ENCODE peak calls at places on chromosomes 1 and 21, in six cellular contexts. R is hepatocyte, G is Peyer's patch, W is tibial artery, K is cardiac muscle cell, D is astrocyte. N is an unnamed sample. For H3K27me3, the result is how much of the 10 kb centered on the place peaks cover.

GRCh38 chr1:209601809-209602657 is 18.5 kb downstream of the CAMK1G start:
- DNase-seq in G (no peak), R (peak), D (peak), K (peak), W (no peak), N (no peak)

GRCh38 chr1:207423560-207424292 is 30.4 kb upstream of the CR2 start:
- DNase-seq in R (peak), K (no peak), W (no peak), D (no peak), G (peak), N (no peak)

GRCh38 chr1:220887202-220887867 is 8.1 kb downstream of the HLX start:
- DNase-seq in W (no peak), G (no peak), R (peak), D (no peak), K (peak), N (no peak)

GRCh38 chr1:244050835-244051444 is at the start of gene ZBTB18:
- DNase-seq in G (no peak), W (no peak), D (peak), R (peak), K (no peak), N (no peak)

GRCh38 chr1:64898107-64898861 is 68.1 kb downstream of the JAK1 start:
- DNase-seq in W (peak), K (peak), R (peak), D (peak), G (peak), N (no peak)

GRCh38 chr1:202892501-202892900 is 3.6 kb upstream of the RABIF start:
- DNase-seq in G (no peak), W (no peak), K (no peak), R (no peak), D (no peak), N (no peak)

GRCh38 chr1:15382601-15383518 is 26.8 kb upstream of the EFHD2 start:
- DNase-seq in R (no peak), W (no peak), D (no peak), K (no peak), G (no peak), N (no peak)

GRCh38 chr21:25925064-25925463 is 190.3 kb downstream of the GABPA start:
- DNase-seq in D (no peak), R (no peak), W (no peak), G (no peak), K (no peak), N (no peak)

GRCh38 chr1:215749423-215749822 is 182.3 kb downstream of the KCTD3 start:
- DNase-seq in W (no peak), R (no peak), D (peak), G (no peak), K (no peak), N (no peak)

GRCh38 chr21:39340687-39341086 is 8.2 kb downstream of the HMGN1 start:
- DNase-seq in R (no peak), K (no peak), G (no peak), W (no peak), D (no peak), N (no peak)

GRCh38 chr1:246565751-246566127 is 322 bp downstream of the TFB2M start:
- DNase-seq in G (no peak), D (peak), K (no peak), W (no peak), R (no peak), N (no peak)

GRCh38 chr1:219917851-219918466 is 10.4 kb downstream of the SLC30A10 start:
- DNase-seq in D (peak), G (peak), W (no peak), R (peak), K (no peak), N (no peak)

GRCh38 chr1:12745126-12745991 is 641 bp upstream of the CFAP107 start:
- DNase-seq in K (no peak), R (no peak), W (no peak), G (no peak), D (no peak), N (no peak)

GRCh38 chr1:111399792-111400610 is 27.5 kb downstream of the OVGP1 start:
- DNase-seq in D (peak), G (peak), W (no peak), R (peak), K (peak), N (no peak)

GRCh38 chr1:79041666-79042065 is 35.1 kb upstream of the ADGRL4 start:
- DNase-seq in G (no peak), R (no peak), D (peak), W (no peak), K (no peak), N (no peak)

DNA sequence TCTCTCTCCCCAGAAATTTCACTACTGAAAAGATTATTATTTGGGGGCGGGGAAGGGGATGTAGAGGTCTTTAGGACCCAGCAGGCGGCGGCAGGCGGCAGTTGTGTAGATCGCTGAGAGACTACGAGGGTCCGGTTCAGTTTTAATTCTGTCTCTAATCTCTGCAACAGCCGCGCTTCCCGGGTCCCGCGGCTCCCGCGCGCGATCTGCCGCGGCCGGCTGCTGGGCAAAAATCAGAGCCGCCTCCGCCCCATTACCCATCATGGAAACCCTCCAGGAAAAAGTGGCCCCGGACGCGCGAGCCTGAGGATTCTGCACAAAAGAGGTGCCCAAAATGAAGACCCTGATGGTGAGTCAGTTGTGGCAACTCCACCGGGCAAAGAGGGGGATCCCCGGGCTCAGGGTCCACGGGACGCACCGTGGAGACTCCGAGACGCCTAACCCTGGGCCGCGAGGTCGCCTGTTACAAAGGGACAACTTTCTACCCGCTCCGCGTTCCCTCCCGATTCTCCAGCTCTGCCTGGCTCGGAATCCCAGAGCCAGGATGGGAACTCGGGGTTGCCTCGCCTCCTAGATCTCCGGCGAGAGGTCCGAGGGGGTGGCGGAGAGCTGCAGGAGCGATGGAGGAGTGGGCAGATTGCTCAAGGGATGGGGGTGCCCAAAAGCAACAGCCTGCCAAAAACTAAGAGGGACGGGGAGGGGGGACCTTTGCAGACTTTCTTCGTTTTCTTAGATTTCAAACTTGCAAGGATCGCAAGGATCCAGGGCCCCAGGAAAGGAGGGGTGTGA is at the start of gene ST6GALNAC5:
- DNase-seq in D (no peak), W (no peak), G (no peak), R (peak), K (peak), N (peak)
- H3K4me3 ChIP-seq in D (peak), W (peak), G (peak), R (peak), K (peak), N (peak)

DNA sequence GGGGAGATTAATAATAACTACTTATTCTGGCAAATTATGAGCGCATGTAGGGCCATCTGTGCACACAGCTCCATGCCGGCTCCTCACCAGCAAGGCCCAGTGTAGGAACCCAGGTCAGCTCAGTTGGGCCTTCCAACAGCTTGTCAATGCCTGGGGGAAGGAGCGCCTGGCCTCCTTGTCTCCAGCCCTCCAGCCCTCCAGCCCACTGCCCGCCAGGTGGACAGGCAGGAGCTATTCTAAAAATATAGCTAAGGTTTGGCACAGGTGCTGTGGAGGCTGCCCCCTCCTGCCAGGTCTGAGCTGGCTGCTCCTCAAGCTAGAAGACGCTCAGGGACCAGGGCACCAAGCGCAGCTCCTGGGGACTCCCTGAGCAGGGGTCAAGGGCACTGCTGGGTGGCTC is 85.7 kb downstream of the GRIK3 start:
- DNase-seq in G (no peak), K (no peak), R (no peak), W (no peak), D (no peak), N (no peak)
- H3K27me3 ChIP-seq in G (under half), K (under half), R (under half), W (under half), D (under half), N (under half)

GRCh38 chr1:181485276-181486097 is 2.2 kb downstream of the CACNA1E start:
- DNase-seq in R (peak), D (no peak), W (no peak), K (peak), G (no peak), N (no peak)

GRCh38 chr1:181483084-181483559 is at the start of gene CACNA1E:
- DNase-seq in G (no peak), K (no peak), R (no peak), D (no peak), W (no peak), N (no peak)

GRCh38 chr1:181483561-181484291 is 409 bp downstream of the CACNA1E start:
- DNase-seq in G (no peak), D (no peak), R (no peak), K (peak), W (no peak), N (no peak)

GRCh38 chr1:181482001-181482430 is 1.3 kb upstream of the CACNA1E start:
- DNase-seq in D (no peak), G (no peak), W (no peak), R (no peak), K (no peak), N (no peak)

GRCh38 chr1:181482521-181483083 is 715 bp upstream of the CACNA1E start:
- DNase-seq in R (peak), W (no peak), D (no peak), K (peak), G (no peak), N (peak)
- H3K4me3 ChIP-seq in R (peak), W (no peak), D (peak), K (peak), G (peak), N (peak)

DNA sequence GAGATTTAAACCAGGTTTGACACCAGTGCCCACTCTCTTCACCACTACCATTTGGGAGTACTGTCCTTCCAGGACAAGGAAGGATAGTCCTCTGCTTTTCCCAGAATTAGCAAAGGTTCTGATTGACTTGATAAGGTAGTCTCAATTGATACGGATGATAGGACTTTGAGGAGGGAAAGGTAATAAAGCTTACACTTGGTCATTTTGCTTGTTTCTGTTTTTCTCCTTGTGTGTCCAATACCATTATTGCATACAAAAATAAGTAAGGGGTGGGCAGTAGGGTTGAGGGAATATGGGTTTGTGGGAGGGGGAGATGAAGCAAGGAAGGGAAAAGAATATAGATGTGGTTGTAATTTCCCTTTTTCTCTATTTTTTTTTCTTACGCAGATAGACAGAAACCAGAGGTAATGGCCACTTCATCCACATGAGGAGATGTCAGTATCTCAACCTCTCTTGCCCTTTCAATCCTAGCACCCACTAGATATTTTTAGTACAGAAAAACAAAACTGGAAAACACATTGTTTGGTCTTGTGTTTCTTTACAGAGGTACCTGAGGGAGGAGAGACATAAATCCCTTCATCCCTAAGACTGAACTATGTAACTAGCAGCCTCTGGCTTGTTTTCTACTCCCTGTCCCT is 2.6 kb downstream of the C1orf56 start:
- DNase-seq in R (no peak), D (no peak), W (no peak), G (no peak), K (no peak), N (no peak)
- H3K27me3 ChIP-seq in R (under half), D (under half), W (under half), G (under half), K (under half), N (under half)

GRCh38 chr1:88204768-88205167 is 479.3 kb upstream of the PKN2 start:
- DNase-seq in K (no peak), G (no peak), R (no peak), D (no peak), W (no peak), N (no peak)

DNA sequence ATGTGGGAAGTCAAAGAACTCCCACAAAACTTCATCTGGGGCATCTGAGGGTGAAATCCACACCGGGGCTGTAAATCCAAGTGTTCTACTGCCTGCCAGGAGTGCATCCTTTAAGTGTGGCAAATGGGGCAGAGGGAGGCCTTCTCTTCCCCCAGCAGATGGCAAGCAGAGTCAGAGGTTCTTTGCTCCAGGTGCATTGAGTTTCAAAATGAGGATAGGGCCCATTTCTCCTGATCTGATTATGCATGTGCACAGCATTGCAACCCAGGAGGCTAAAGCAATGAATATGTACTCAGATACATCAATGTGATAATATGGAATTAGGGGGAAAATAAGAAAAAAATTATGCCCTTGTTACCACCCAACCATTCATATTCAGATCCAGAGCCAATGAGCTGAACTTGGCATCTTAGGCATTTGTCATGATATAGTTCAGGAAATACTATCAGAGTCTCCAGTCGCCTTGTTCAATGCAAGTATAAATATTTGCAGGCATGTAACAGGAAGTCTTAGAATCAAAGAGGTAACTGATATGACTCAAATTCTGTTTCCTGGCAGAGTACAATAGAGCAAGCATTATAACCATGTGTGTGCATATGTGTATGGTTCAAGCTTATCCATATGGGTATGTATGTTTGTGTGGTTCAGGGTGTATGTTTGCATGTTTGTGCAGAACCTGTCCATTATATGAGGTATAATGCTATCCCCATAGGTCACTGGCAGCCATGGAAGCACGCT is 473.8 kb upstream of the PKN2 start:
- DNase-seq in W (no peak), K (no peak), R (no peak), D (no peak), G (no peak), N (no peak)
- H3K4me3 ChIP-seq in W (no peak), K (no peak), R (no peak), D (no peak), G (no peak), N (no peak)

GRCh38 chr1:3652538-3653285 is 396 bp downstream of the TP73 start:
- DNase-seq in D (no peak), G (no peak), R (no peak), K (no peak), W (no peak), N (peak)
- H3K27me3 ChIP-seq in D (half or more), G (under half), R (half or more), K (half or more), W (under half), N (under half)

DNA sequence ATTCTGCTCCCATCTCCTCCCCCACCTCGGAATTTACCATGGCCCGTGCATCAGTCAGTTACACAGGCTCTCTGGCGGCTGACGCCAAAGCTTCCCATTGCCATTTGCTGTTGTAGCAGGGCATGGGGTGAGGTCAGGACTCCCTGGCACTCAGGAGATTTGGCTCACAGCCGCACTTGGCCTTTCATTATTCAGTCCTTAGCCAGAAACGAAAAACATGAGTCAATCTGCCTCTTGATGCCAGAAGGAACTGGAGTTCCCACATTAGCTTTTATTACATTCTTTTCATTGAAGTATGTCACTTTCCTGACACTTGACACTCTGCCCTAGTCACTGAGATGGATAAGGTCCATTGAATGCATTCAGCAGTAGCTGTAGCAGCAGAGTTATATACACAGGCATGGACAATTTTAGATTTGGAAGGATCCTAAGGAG is 260.6 kb downstream of the CACNA1E start:
- DNase-seq in K (no peak), G (no peak), D (no peak), R (no peak), W (peak), N (peak)
- H3K4me3 ChIP-seq in K (no peak), G (no peak), D (no peak), R (no peak), W (no peak), N (no peak)

DNA sequence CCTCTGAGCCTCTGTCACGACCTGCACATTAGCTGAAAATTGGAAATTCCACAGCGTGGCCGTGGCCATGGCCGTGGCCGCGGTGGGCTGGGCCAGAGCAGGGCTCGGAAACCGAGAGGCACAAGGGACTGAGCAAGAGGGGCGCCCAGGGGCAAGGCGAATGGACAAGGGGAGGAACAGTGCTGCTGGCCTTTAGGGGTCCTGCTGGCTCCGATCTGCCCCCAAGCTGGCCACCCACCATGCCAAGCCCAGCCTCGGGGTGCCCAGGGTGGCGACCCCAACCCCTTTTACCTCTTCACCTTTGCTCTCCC is 75.0 kb downstream of the TAS1R2 start:
- DNase-seq in R (no peak), D (no peak), G (no peak), K (no peak), W (no peak), N (no peak)
- H3K27me3 ChIP-seq in R (under half), D (under half), G (under half), K (under half), W (under half), N (half or more)

N was measured in left lung.